ENCODE peak calls at places on chromosomes 16 and 17, in six cellular contexts. One of them, this sample, is unnamed.

GRCh38 chr16:7470344-7470743 is 137.7 kb downstream of the RBFOX1 start:
- DNase-seq in caudate nucleus: no peak
- DNase-seq in T47D: no peak
- DNase-seq in NCI-H2029: no peak
- DNase-seq in T-helper 1 cell: no peak
- DNase-seq in left lung: no peak
- DNase-seq in this sample: no peak

GRCh38 chr17:39794249-39794970 is 56.7 kb downstream of the GRB7 start:
- DNase-seq in caudate nucleus: no peak
- DNase-seq in T47D: no peak
- DNase-seq in NCI-H2029: no peak
- DNase-seq in T-helper 1 cell: no peak
- DNase-seq in left lung: no peak
- DNase-seq in this sample: no peak

GRCh38 chr17:7523033-7523432 is 25.8 kb upstream of the TNFSF12 start:
- DNase-seq in caudate nucleus: no peak
- DNase-seq in T47D: peak; percentile 19
- DNase-seq in NCI-H2029: no peak
- DNase-seq in T-helper 1 cell: peak; percentile 34
- DNase-seq in left lung: no peak
- DNase-seq in this sample: no peak

GRCh38 chr17:19533718-19534561 is at the start of gene SLC47A1:
- DNase-seq in caudate nucleus: no peak
- DNase-seq in T47D: peak; percentile 69
- DNase-seq in NCI-H2029: no peak
- DNase-seq in T-helper 1 cell: no peak
- DNase-seq in left lung: peak; percentile 82
- DNase-seq in this sample: no peak

GRCh38 chr17:77423589-77424451 is 283.1 kb downstream of the SEC14L1 start:
- DNase-seq in caudate nucleus: peak; percentile 46
- DNase-seq in T47D: peak; percentile 38
- DNase-seq in NCI-H2029: peak; percentile 10
- DNase-seq in T-helper 1 cell: no peak
- DNase-seq in left lung: no peak
- DNase-seq in this sample: peak; percentile 98

GRCh38 chr17:32266389-32267269 is 997 bp downstream of the RHBDL3 start:
- DNase-seq in caudate nucleus: peak; percentile 48
- DNase-seq in T47D: no peak
- DNase-seq in NCI-H2029: no peak
- DNase-seq in T-helper 1 cell: no peak
- DNase-seq in left lung: peak; percentile 78
- DNase-seq in this sample: no peak

GRCh38 chr17:55607736-55608341 is 96.6 kb upstream of the SMIM36 start:
- DNase-seq in caudate nucleus: no peak
- DNase-seq in T47D: peak; percentile 55
- DNase-seq in NCI-H2029: peak; percentile 93
- DNase-seq in T-helper 1 cell: no peak
- DNase-seq in left lung: no peak
- DNase-seq in this sample: no peak

GRCh38 chr17:69534235-69534621 is 119.7 kb downstream of the MAP2K6 start:
- DNase-seq in caudate nucleus: no peak
- DNase-seq in T47D: no peak
- DNase-seq in NCI-H2029: no peak
- DNase-seq in T-helper 1 cell: no peak
- DNase-seq in left lung: no peak
- DNase-seq in this sample: no peak

GRCh38 chr16:69412287-69412686 is 12.1 kb upstream of the CYB5B start:
- DNase-seq in caudate nucleus: no peak
- DNase-seq in T47D: no peak
- DNase-seq in NCI-H2029: no peak
- DNase-seq in T-helper 1 cell: no peak
- DNase-seq in left lung: no peak
- DNase-seq in this sample: no peak

GRCh38 chr16:85819711-85820110 is 20.2 kb downstream of the COX4I1 start:
- DNase-seq in caudate nucleus: no peak
- DNase-seq in T47D: no peak
- DNase-seq in NCI-H2029: no peak
- DNase-seq in T-helper 1 cell: no peak
- DNase-seq in left lung: peak; percentile 55
- DNase-seq in this sample: no peak

GRCh38 chr17:55451758-55452468 is 30.3 kb upstream of the MMD start:
- DNase-seq in caudate nucleus: no peak
- DNase-seq in T47D: no peak
- DNase-seq in NCI-H2029: no peak
- DNase-seq in T-helper 1 cell: no peak
- DNase-seq in left lung: no peak
- DNase-seq in this sample: no peak

GRCh38 chr16:84612686-84613085 is 5.2 kb downstream of the COTL1 start:
- DNase-seq in caudate nucleus: no peak
- DNase-seq in T47D: no peak
- DNase-seq in NCI-H2029: no peak
- DNase-seq in T-helper 1 cell: no peak
- DNase-seq in left lung: no peak
- DNase-seq in this sample: no peak

GRCh38 chr17:28173801-28174200 is 131.3 kb downstream of the NLK start:
- DNase-seq in caudate nucleus: no peak
- DNase-seq in T47D: no peak
- DNase-seq in NCI-H2029: no peak
- DNase-seq in T-helper 1 cell: no peak
- DNase-seq in left lung: no peak
- DNase-seq in this sample: no peak

GRCh38 chr17:40062347-40063033 is at the start of gene THRA:
- DNase-seq in caudate nucleus: peak; percentile 57
- DNase-seq in T47D: peak; percentile 69
- DNase-seq in NCI-H2029: peak; percentile 28
- DNase-seq in T-helper 1 cell: peak; percentile 63
- DNase-seq in left lung: peak; percentile 95
- DNase-seq in this sample: no peak

GRCh38 chr17:72602517-72603345 is 481.9 kb downstream of the SOX9 start:
- DNase-seq in caudate nucleus: no peak
- DNase-seq in T47D: peak; percentile 54
- DNase-seq in NCI-H2029: no peak
- DNase-seq in T-helper 1 cell: no peak
- DNase-seq in left lung: peak; percentile 78
- DNase-seq in this sample: no peak

GRCh38 chr17:48545022-48545376 is at the start of gene HOXB2:
- DNase-seq in caudate nucleus: no peak
- DNase-seq in T47D: peak; percentile 67
- DNase-seq in NCI-H2029: peak; percentile 38
- DNase-seq in T-helper 1 cell: no peak
- DNase-seq in left lung: no peak
- DNase-seq in this sample: no peak

GRCh38 chr17:65058151-65058550 is 1.6 kb upstream of the GNA13 start:
- DNase-seq in caudate nucleus: no peak
- DNase-seq in T47D: no peak
- DNase-seq in NCI-H2029: no peak
- DNase-seq in T-helper 1 cell: no peak
- DNase-seq in left lung: no peak
- DNase-seq in this sample: no peak

GRCh38 chr16:75064403-75065148 is 52.0 kb downstream of the LDHD start:
- DNase-seq in caudate nucleus: no peak
- DNase-seq in T47D: peak; percentile 89
- DNase-seq in NCI-H2029: peak; percentile 72
- DNase-seq in T-helper 1 cell: no peak
- DNase-seq in left lung: no peak
- DNase-seq in this sample: no peak

GRCh38 chr17:50630524-50631194 is 4.0 kb upstream of the ABCC3 start:
- DNase-seq in caudate nucleus: no peak
- DNase-seq in T47D: peak; percentile 81
- DNase-seq in NCI-H2029: peak; percentile 52
- DNase-seq in T-helper 1 cell: peak; percentile 30
- DNase-seq in left lung: peak; percentile 89
- DNase-seq in this sample: no peak

GRCh38 chr17:17460038-17460437 is 16.8 kb upstream of the MED9 start:
- DNase-seq in caudate nucleus: no peak
- DNase-seq in T47D: no peak
- DNase-seq in NCI-H2029: no peak
- DNase-seq in T-helper 1 cell: no peak
- DNase-seq in left lung: no peak
- DNase-seq in this sample: no peak

GRCh38 chr16:2497116-2497630 is 16.6 kb upstream of the ATP6V0C start:
- DNase-seq in caudate nucleus: no peak
- DNase-seq in T47D: no peak
- DNase-seq in NCI-H2029: no peak
- DNase-seq in T-helper 1 cell: no peak
- DNase-seq in left lung: peak; percentile 83
- DNase-seq in this sample: no peak

GRCh38 chr17:18859256-18859655 is 1.3 kb downstream of the PRPSAP2 start:
- DNase-seq in caudate nucleus: no peak
- DNase-seq in T47D: no peak
- DNase-seq in NCI-H2029: no peak
- DNase-seq in T-helper 1 cell: no peak
- DNase-seq in left lung: no peak
- DNase-seq in this sample: peak; percentile 63

This sample was measured in coronary artery.